ENCODE peak calls at places on chromosomes 16 and 17, in eight cellular contexts. One of them, this sample, is unnamed.
A peak's percentile ranks its signal among the peaks of the same experiment; 100 is the strongest.

GRCh38 chr16:25747160-25747758 is 55.5 kb downstream of the HS3ST4 start:
- DNase-seq in WERI-Rb-1: no peak
- DNase-seq in RWPE1: no peak
- DNase-seq in uterus: no peak
- DNase-seq in fibroblast of the aortic adventitia: peak; percentile 1
- DNase-seq in HFFc6: no peak
- DNase-seq in psoas muscle: no peak
- DNase-seq in lower leg skin: no peak
- DNase-seq in this sample: no peak

GRCh38 chr17:75130632-75131277 is 787 bp downstream of the NT5C start:
- DNase-seq in WERI-Rb-1: peak; percentile 92
- DNase-seq in RWPE1: peak; percentile 54
- DNase-seq in uterus: no peak
- DNase-seq in fibroblast of the aortic adventitia: peak; percentile 49
- DNase-seq in HFFc6: peak; percentile 31
- DNase-seq in psoas muscle: peak; percentile 67
- DNase-seq in lower leg skin: peak; percentile 90
- DNase-seq in this sample: no peak

GRCh38 chr16:71456801-71457200 is 5.2 kb downstream of the ZNF23 start:
- DNase-seq in WERI-Rb-1: no peak
- DNase-seq in RWPE1: no peak
- DNase-seq in uterus: no peak
- DNase-seq in fibroblast of the aortic adventitia: no peak
- DNase-seq in HFFc6: no peak
- DNase-seq in psoas muscle: no peak
- DNase-seq in lower leg skin: no peak
- DNase-seq in this sample: no peak

GRCh38 chr16:15876503-15876902 is 11.9 kb downstream of the CEP20 start:
- DNase-seq in WERI-Rb-1: no peak
- DNase-seq in RWPE1: no peak
- DNase-seq in uterus: no peak
- DNase-seq in fibroblast of the aortic adventitia: no peak
- DNase-seq in HFFc6: no peak
- DNase-seq in psoas muscle: no peak
- DNase-seq in lower leg skin: no peak
- DNase-seq in this sample: no peak

GRCh38 chr17:38850374-38850773 is 3.1 kb downstream of the RPL23 start:
- DNase-seq in WERI-Rb-1: no peak
- DNase-seq in RWPE1: no peak
- DNase-seq in uterus: no peak
- DNase-seq in fibroblast of the aortic adventitia: no peak
- DNase-seq in HFFc6: no peak
- DNase-seq in psoas muscle: no peak
- DNase-seq in lower leg skin: no peak
- DNase-seq in this sample: no peak

GRCh38 chr16:68520649-68521086 is 18.4 kb upstream of the ZFP90 start:
- DNase-seq in WERI-Rb-1: peak; percentile 95
- DNase-seq in RWPE1: peak; percentile 90
- DNase-seq in uterus: peak; percentile 76
- DNase-seq in fibroblast of the aortic adventitia: peak; percentile 69
- DNase-seq in HFFc6: peak; percentile 62
- DNase-seq in psoas muscle: peak; percentile 88
- DNase-seq in lower leg skin: peak; percentile 95
- DNase-seq in this sample: no peak

GRCh38 chr17:40307001-40307690 is 1.8 kb upstream of the RARA start:
- DNase-seq in WERI-Rb-1: peak; percentile 87
- DNase-seq in RWPE1: no peak
- DNase-seq in uterus: peak; percentile 13
- DNase-seq in fibroblast of the aortic adventitia: peak; percentile 67
- DNase-seq in HFFc6: peak; percentile 56
- DNase-seq in psoas muscle: no peak
- DNase-seq in lower leg skin: peak; percentile 86
- DNase-seq in this sample: no peak

GRCh38 chr17:57519199-57519598 is 225.9 kb downstream of the CCDC182 start:
- DNase-seq in WERI-Rb-1: peak; percentile 65
- DNase-seq in RWPE1: no peak
- DNase-seq in uterus: no peak
- DNase-seq in fibroblast of the aortic adventitia: peak; percentile 63
- DNase-seq in HFFc6: peak; percentile 29
- DNase-seq in psoas muscle: no peak
- DNase-seq in lower leg skin: no peak
- DNase-seq in this sample: no peak

GRCh38 chr17:38663125-38663751 is 11.5 kb downstream of the EPOP start:
- DNase-seq in WERI-Rb-1: peak; percentile 94
- DNase-seq in RWPE1: peak; percentile 56
- DNase-seq in uterus: no peak
- DNase-seq in fibroblast of the aortic adventitia: peak; percentile 24
- DNase-seq in HFFc6: peak; percentile 63
- DNase-seq in psoas muscle: no peak
- DNase-seq in lower leg skin: no peak
- DNase-seq in this sample: no peak

GRCh38 chr17:19867094-19867653 is 562 bp downstream of the ULK2 start:
- DNase-seq in WERI-Rb-1: peak; percentile 71
- DNase-seq in RWPE1: peak; percentile 55
- DNase-seq in uterus: peak; percentile 58
- DNase-seq in fibroblast of the aortic adventitia: peak; percentile 56
- DNase-seq in HFFc6: peak; percentile 27
- DNase-seq in psoas muscle: peak; percentile 78
- DNase-seq in lower leg skin: peak; percentile 93
- DNase-seq in this sample: no peak

GRCh38 chr17:77398274-77398673 is 257.5 kb downstream of the SEC14L1 start:
- DNase-seq in WERI-Rb-1: no peak
- DNase-seq in RWPE1: no peak
- DNase-seq in uterus: no peak
- DNase-seq in fibroblast of the aortic adventitia: no peak
- DNase-seq in HFFc6: no peak
- DNase-seq in psoas muscle: no peak
- DNase-seq in lower leg skin: no peak
- DNase-seq in this sample: no peak

GRCh38 chr16:3243882-3244281 is 8.9 kb upstream of the ZNF200 start:
- DNase-seq in WERI-Rb-1: no peak
- DNase-seq in RWPE1: peak; percentile 50
- DNase-seq in uterus: no peak
- DNase-seq in fibroblast of the aortic adventitia: no peak
- DNase-seq in HFFc6: no peak
- DNase-seq in psoas muscle: no peak
- DNase-seq in lower leg skin: peak; percentile 42
- DNase-seq in this sample: no peak

GRCh38 chr16:22670044-22670536 is 143.9 kb upstream of the HS3ST2 start:
- DNase-seq in WERI-Rb-1: no peak
- DNase-seq in RWPE1: no peak
- DNase-seq in uterus: no peak
- DNase-seq in fibroblast of the aortic adventitia: peak; percentile 17
- DNase-seq in HFFc6: no peak
- DNase-seq in psoas muscle: no peak
- DNase-seq in lower leg skin: peak; percentile 74
- DNase-seq in this sample: no peak

GRCh38 chr16:82980810-82981209 is 354.0 kb downstream of the CDH13 start:
- DNase-seq in WERI-Rb-1: no peak
- DNase-seq in RWPE1: no peak
- DNase-seq in uterus: no peak
- DNase-seq in fibroblast of the aortic adventitia: no peak
- DNase-seq in HFFc6: no peak
- DNase-seq in psoas muscle: no peak
- DNase-seq in lower leg skin: no peak
- DNase-seq in this sample: no peak

GRCh38 chr16:22210285-22210684 is 4.2 kb downstream of the EEF2K start:
- DNase-seq in WERI-Rb-1: no peak
- DNase-seq in RWPE1: no peak
- DNase-seq in uterus: no peak
- DNase-seq in fibroblast of the aortic adventitia: no peak
- DNase-seq in HFFc6: no peak
- DNase-seq in psoas muscle: no peak
- DNase-seq in lower leg skin: no peak
- DNase-seq in this sample: no peak

GRCh38 chr16:28064150-28064549 is 636 bp upstream of the GSG1L start:
- DNase-seq in WERI-Rb-1: no peak
- DNase-seq in RWPE1: no peak
- DNase-seq in uterus: no peak
- DNase-seq in fibroblast of the aortic adventitia: no peak
- DNase-seq in HFFc6: no peak
- DNase-seq in psoas muscle: no peak
- DNase-seq in lower leg skin: no peak
- DNase-seq in this sample: no peak

GRCh38 chr17:30211371-30211770 is 24.1 kb downstream of the SLC6A4 start:
- DNase-seq in WERI-Rb-1: no peak
- DNase-seq in RWPE1: no peak
- DNase-seq in uterus: no peak
- DNase-seq in fibroblast of the aortic adventitia: no peak
- DNase-seq in HFFc6: no peak
- DNase-seq in psoas muscle: no peak
- DNase-seq in lower leg skin: peak; percentile 20
- DNase-seq in this sample: no peak

GRCh38 chr16:52581530-52581929 is 34.6 kb upstream of the TOX3 start:
- DNase-seq in WERI-Rb-1: no peak
- DNase-seq in RWPE1: no peak
- DNase-seq in uterus: no peak
- DNase-seq in fibroblast of the aortic adventitia: no peak
- DNase-seq in HFFc6: no peak
- DNase-seq in psoas muscle: no peak
- DNase-seq in lower leg skin: no peak
- DNase-seq in this sample: no peak
- TF ChIP-seq CTCF in WERI-Rb-1: peak; percentile 32
- TF ChIP-seq CTCF in RWPE1: no peak
- TF ChIP-seq CTCF in uterus: no peak
- TF ChIP-seq CTCF in fibroblast of the aortic adventitia: no peak
- TF ChIP-seq CTCF in HFFc6: no peak
- TF ChIP-seq CTCF in psoas muscle: no peak
- TF ChIP-seq CTCF in lower leg skin: no peak
- TF ChIP-seq CTCF in this sample: no peak

DNA sequence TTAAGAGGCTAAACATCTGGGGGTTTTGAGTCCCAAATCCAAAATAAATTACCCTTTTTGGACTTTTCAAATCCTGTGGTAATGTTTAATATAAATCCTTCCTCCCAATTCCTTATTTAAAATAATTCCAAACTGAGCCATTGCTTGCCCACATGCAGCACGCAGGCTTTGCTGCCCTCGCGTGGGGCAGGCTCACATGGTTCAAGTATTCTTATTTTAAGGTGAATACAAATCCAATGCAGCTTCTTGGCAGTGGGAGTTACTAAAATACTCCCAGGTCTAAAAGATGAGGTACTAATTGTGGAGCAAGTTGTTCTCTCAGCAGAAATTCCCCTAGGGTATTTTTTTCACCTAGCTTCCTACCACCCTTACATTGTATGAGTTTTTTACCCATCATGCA is 33.0 kb downstream of the CYB561 start:
- DNase-seq in WERI-Rb-1: no peak
- DNase-seq in RWPE1: no peak
- DNase-seq in uterus: no peak
- DNase-seq in fibroblast of the aortic adventitia: no peak
- DNase-seq in HFFc6: no peak
- DNase-seq in psoas muscle: no peak
- DNase-seq in lower leg skin: no peak
- DNase-seq in this sample: no peak
- TF ChIP-seq CTCF in WERI-Rb-1: no peak
- TF ChIP-seq CTCF in RWPE1: no peak
- TF ChIP-seq CTCF in uterus: no peak
- TF ChIP-seq CTCF in fibroblast of the aortic adventitia: no peak
- TF ChIP-seq CTCF in HFFc6: no peak
- TF ChIP-seq CTCF in psoas muscle: no peak
- TF ChIP-seq CTCF in lower leg skin: no peak
- TF ChIP-seq CTCF in this sample: no peak

DNA sequence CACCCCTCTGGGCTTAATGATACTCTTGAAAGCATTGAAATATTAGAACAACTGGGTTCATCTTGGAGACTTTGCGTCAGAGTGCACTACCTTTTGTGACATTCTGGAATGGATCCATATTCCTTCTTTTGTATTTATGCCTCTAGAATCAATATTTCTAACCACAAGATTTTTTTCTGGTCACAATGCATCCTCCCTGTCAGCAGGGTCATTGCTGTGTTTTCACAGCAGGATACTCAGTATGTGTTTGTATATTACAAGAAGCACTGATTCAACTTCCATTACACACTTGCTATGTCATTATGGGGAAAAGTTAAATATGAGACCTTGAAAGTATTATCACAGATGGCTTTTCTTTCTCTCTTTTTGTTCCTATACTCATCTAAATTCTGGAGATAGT is 370.0 kb downstream of the HS3ST3B1 start:
- DNase-seq in WERI-Rb-1: no peak
- DNase-seq in RWPE1: no peak
- DNase-seq in uterus: no peak
- DNase-seq in fibroblast of the aortic adventitia: no peak
- DNase-seq in HFFc6: no peak
- DNase-seq in psoas muscle: no peak
- DNase-seq in lower leg skin: no peak
- DNase-seq in this sample: no peak
- TF ChIP-seq CTCF in WERI-Rb-1: no peak
- TF ChIP-seq CTCF in RWPE1: no peak
- TF ChIP-seq CTCF in uterus: no peak
- TF ChIP-seq CTCF in fibroblast of the aortic adventitia: no peak
- TF ChIP-seq CTCF in HFFc6: no peak
- TF ChIP-seq CTCF in psoas muscle: no peak
- TF ChIP-seq CTCF in lower leg skin: no peak
- TF ChIP-seq CTCF in this sample: no peak

DNA sequence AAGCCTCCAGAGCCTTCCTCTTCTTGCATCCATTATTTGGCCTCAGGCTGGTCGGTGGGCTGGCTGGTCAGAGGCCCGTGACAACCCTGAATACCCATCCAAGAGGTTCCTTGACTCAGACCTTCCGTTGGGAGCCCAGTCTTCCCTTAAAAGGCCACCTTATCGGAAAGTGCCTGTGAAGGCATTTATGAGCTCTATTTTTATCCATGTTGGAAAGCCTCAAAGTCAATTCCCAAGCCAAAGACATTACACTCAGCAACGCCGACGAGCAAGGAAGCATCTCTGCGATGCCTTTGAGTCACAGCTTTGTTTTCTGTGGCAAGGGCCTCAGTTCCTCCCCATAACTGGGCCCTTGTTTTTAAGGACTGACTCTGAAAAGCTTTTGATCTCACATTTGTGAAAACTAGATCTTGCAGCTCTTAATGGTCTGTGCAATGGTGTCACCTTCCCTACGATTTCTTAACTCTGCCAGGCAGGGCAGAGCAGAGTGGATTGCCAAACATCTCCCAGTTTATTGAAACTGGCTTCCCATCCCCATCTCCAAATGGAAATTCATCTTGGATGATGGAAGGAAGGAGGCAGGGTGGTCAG is 13.3 kb upstream of the SPOP start:
- DNase-seq in WERI-Rb-1: no peak
- DNase-seq in RWPE1: no peak
- DNase-seq in uterus: peak; percentile 78
- DNase-seq in fibroblast of the aortic adventitia: peak; percentile 94
- DNase-seq in HFFc6: peak; percentile 21
- DNase-seq in psoas muscle: no peak
- DNase-seq in lower leg skin: peak; percentile 59
- DNase-seq in this sample: peak; percentile 89
- TF ChIP-seq CTCF in WERI-Rb-1: no peak
- TF ChIP-seq CTCF in RWPE1: no peak
- TF ChIP-seq CTCF in uterus: no peak
- TF ChIP-seq CTCF in fibroblast of the aortic adventitia: no peak
- TF ChIP-seq CTCF in HFFc6: no peak
- TF ChIP-seq CTCF in psoas muscle: no peak
- TF ChIP-seq CTCF in lower leg skin: no peak
- TF ChIP-seq CTCF in this sample: no peak

This sample was measured in BJ.